ENCODE peak calls at places on chromosomes 11 and 22, in five cellular contexts. One of them, this sample, is unnamed.

GRCh38 chr22:38273135-38273761 is 438 bp upstream of the TMEM184B start:
- DNase-seq in ovary: no peak
- DNase-seq in SK-N-SH: no peak
- DNase-seq in K562: no peak
- DNase-seq in tibial nerve: no peak
- DNase-seq in this sample: no peak

GRCh38 chr22:43550024-43550620 is 138.3 kb downstream of the MPPED1 start:
- DNase-seq in ovary: no peak
- DNase-seq in tibial nerve: no peak
- DNase-seq in SK-N-SH: no peak
- DNase-seq in K562: no peak
- DNase-seq in this sample: no peak

GRCh38 chr22:32707971-32708370 is 93.5 kb upstream of the TIMP3 start:
- DNase-seq in K562: no peak
- DNase-seq in SK-N-SH: no peak
- DNase-seq in tibial nerve: no peak
- DNase-seq in ovary: no peak
- DNase-seq in this sample: no peak

GRCh38 chr11:102924851-102925380 is 30.6 kb downstream of the MMP13 start:
- DNase-seq in SK-N-SH: no peak
- DNase-seq in K562: no peak
- DNase-seq in tibial nerve: no peak
- DNase-seq in ovary: no peak
- DNase-seq in this sample: peak

GRCh38 chr11:72685560-72686480 is 11.6 kb upstream of the PDE2A start:
- DNase-seq in ovary: peak
- DNase-seq in K562: no peak
- DNase-seq in tibial nerve: no peak
- DNase-seq in SK-N-SH: peak
- DNase-seq in this sample: peak

GRCh38 chr11:67613960-67614715 is 7.4 kb downstream of the NDUFV1 start:
- DNase-seq in tibial nerve: no peak
- DNase-seq in SK-N-SH: peak
- DNase-seq in K562: peak
- DNase-seq in ovary: peak
- DNase-seq in this sample: peak

GRCh38 chr11:36713715-36714114 is 115.7 kb upstream of the RAG2 start:
- DNase-seq in K562: no peak
- DNase-seq in SK-N-SH: no peak
- DNase-seq in ovary: no peak
- DNase-seq in tibial nerve: no peak
- DNase-seq in this sample: peak

GRCh38 chr11:69636512-69636866 is 4.5 kb upstream of the CCND1 start:
- DNase-seq in tibial nerve: no peak
- DNase-seq in SK-N-SH: no peak
- DNase-seq in ovary: peak
- DNase-seq in K562: no peak
- DNase-seq in this sample: peak

GRCh38 chr22:38724176-38724575 is 18.4 kb downstream of the GTPBP1 start:
- DNase-seq in tibial nerve: no peak
- DNase-seq in K562: no peak
- DNase-seq in ovary: no peak
- DNase-seq in SK-N-SH: no peak
- DNase-seq in this sample: no peak

GRCh38 chr11:75474240-75474639 is 41.2 kb upstream of the KLHL35 start:
- DNase-seq in SK-N-SH: no peak
- DNase-seq in tibial nerve: no peak
- DNase-seq in K562: no peak
- DNase-seq in ovary: no peak
- DNase-seq in this sample: no peak

GRCh38 chr22:35521358-35522264 is 19.0 kb upstream of the RASD2 start:
- DNase-seq in tibial nerve: no peak
- DNase-seq in ovary: no peak
- DNase-seq in K562: peak
- DNase-seq in SK-N-SH: no peak
- DNase-seq in this sample: no peak

GRCh38 chr11:58028687-58029411 is 1.9 kb upstream of the OR6Q1 start:
- DNase-seq in tibial nerve: no peak
- DNase-seq in SK-N-SH: no peak
- DNase-seq in K562: no peak
- DNase-seq in ovary: no peak
- DNase-seq in this sample: no peak

GRCh38 chr11:134691474-134691873 is 279.4 kb upstream of the B3GAT1 start:
- DNase-seq in tibial nerve: no peak
- DNase-seq in SK-N-SH: no peak
- DNase-seq in K562: no peak
- DNase-seq in ovary: no peak
- DNase-seq in this sample: no peak

GRCh38 chr11:99632969-99633368 is 612.2 kb downstream of the CNTN5 start:
- DNase-seq in tibial nerve: no peak
- DNase-seq in SK-N-SH: no peak
- DNase-seq in ovary: no peak
- DNase-seq in K562: no peak
- DNase-seq in this sample: no peak

GRCh38 chr22:20403779-20404140 is 9.8 kb downstream of the ZNF74 start:
- DNase-seq in K562: peak
- DNase-seq in ovary: no peak
- DNase-seq in tibial nerve: no peak
- DNase-seq in SK-N-SH: no peak
- DNase-seq in this sample: no peak

GRCh38 chr22:21752276-21752675 is 16.7 kb upstream of the YPEL1 start:
- DNase-seq in tibial nerve: no peak
- DNase-seq in ovary: no peak
- DNase-seq in SK-N-SH: no peak
- DNase-seq in K562: no peak
- DNase-seq in this sample: no peak

GRCh38 chr22:38135133-38135706 is 24.7 kb upstream of the BAIAP2L2 start:
- DNase-seq in tibial nerve: no peak
- DNase-seq in K562: no peak
- DNase-seq in ovary: no peak
- DNase-seq in SK-N-SH: no peak
- DNase-seq in this sample: no peak

GRCh38 chr11:69674267-69674885 is 777 bp downstream of the LTO1 start:
- DNase-seq in K562: no peak
- DNase-seq in tibial nerve: no peak
- DNase-seq in ovary: peak
- DNase-seq in SK-N-SH: no peak
- DNase-seq in this sample: no peak

GRCh38 chr11:73854680-73855079 is 22.0 kb downstream of the COA4 start:
- DNase-seq in SK-N-SH: no peak
- DNase-seq in ovary: no peak
- DNase-seq in tibial nerve: no peak
- DNase-seq in K562: no peak
- DNase-seq in this sample: no peak

GRCh38 chr22:37747090-37747714 is 50.4 kb downstream of the TRIOBP start:
- DNase-seq in K562: peak
- DNase-seq in ovary: peak
- DNase-seq in tibial nerve: no peak
- DNase-seq in SK-N-SH: peak
- DNase-seq in this sample: no peak

GRCh38 chr11:58659910-58660570 is 37.6 kb downstream of the CNTF start:
- DNase-seq in SK-N-SH: no peak
- DNase-seq in K562: no peak
- DNase-seq in ovary: no peak
- DNase-seq in tibial nerve: no peak
- DNase-seq in this sample: no peak

GRCh38 chr11:67267188-67268035 is 1.1 kb downstream of the GRK2 start:
- DNase-seq in ovary: peak
- DNase-seq in SK-N-SH: peak
- DNase-seq in tibial nerve: no peak
- DNase-seq in K562: no peak
- DNase-seq in this sample: peak

GRCh38 chr11:92383430-92383829 is 158.8 kb downstream of the FAT3 start:
- DNase-seq in ovary: no peak
- DNase-seq in SK-N-SH: no peak
- DNase-seq in K562: no peak
- DNase-seq in tibial nerve: no peak
- DNase-seq in this sample: no peak

GRCh38 chr11:79610678-79611077 is 169.8 kb upstream of the TENM4 start:
- DNase-seq in ovary: no peak
- DNase-seq in tibial nerve: no peak
- DNase-seq in K562: no peak
- DNase-seq in SK-N-SH: no peak
- DNase-seq in this sample: no peak

GRCh38 chr11:67371549-67372231 is 1.7 kb downstream of the CLCF1 start:
- DNase-seq in K562: peak
- DNase-seq in tibial nerve: no peak
- DNase-seq in ovary: no peak
- DNase-seq in SK-N-SH: peak
- DNase-seq in this sample: no peak

GRCh38 chr22:19995611-19996339 is 20.8 kb downstream of the ARVCF start:
- DNase-seq in SK-N-SH: no peak
- DNase-seq in K562: no peak
- DNase-seq in ovary: no peak
- DNase-seq in tibial nerve: no peak
- DNase-seq in this sample: no peak

GRCh38 chr11:108886608-108887007 is 221.7 kb downstream of the DDX10 start:
- DNase-seq in tibial nerve: no peak
- DNase-seq in K562: no peak
- DNase-seq in SK-N-SH: no peak
- DNase-seq in ovary: no peak
- DNase-seq in this sample: no peak

GRCh38 chr11:64489831-64490441 is 101.1 kb upstream of the SLC22A12 start:
- DNase-seq in K562: peak
- DNase-seq in SK-N-SH: peak
- DNase-seq in tibial nerve: no peak
- DNase-seq in ovary: peak
- DNase-seq in this sample: peak

GRCh38 chr11:69542314-69543168 is 61.1 kb downstream of the LINC01488 start:
- DNase-seq in ovary: no peak
- DNase-seq in SK-N-SH: no peak
- DNase-seq in tibial nerve: no peak
- DNase-seq in K562: peak
- DNase-seq in this sample: no peak

GRCh38 chr22:22935546-22936157 is 48.0 kb downstream of the IGLL5 start:
- DNase-seq in ovary: no peak
- DNase-seq in tibial nerve: no peak
- DNase-seq in SK-N-SH: no peak
- DNase-seq in K562: peak
- DNase-seq in this sample: peak
- TF ChIP-seq CTCF in ovary: no peak
- TF ChIP-seq CTCF in tibial nerve: no peak
- TF ChIP-seq CTCF in SK-N-SH: no peak
- TF ChIP-seq CTCF in K562: no peak
- TF ChIP-seq CTCF in this sample: no peak

GRCh38 chr11:59669611-59670009 is 773 bp upstream of the PATL1 start:
- DNase-seq in K562: peak
- DNase-seq in ovary: peak
- DNase-seq in SK-N-SH: no peak
- DNase-seq in tibial nerve: no peak
- DNase-seq in this sample: peak

GRCh38 chr11:59667812-59668187 is 1.0 kb downstream of the PATL1 start:
- DNase-seq in K562: no peak
- DNase-seq in SK-N-SH: no peak
- DNase-seq in ovary: no peak
- DNase-seq in tibial nerve: no peak
- DNase-seq in this sample: no peak

GRCh38 chr11:59668188-59668949 is 468 bp downstream of the PATL1 start:
- DNase-seq in tibial nerve: peak
- DNase-seq in SK-N-SH: no peak
- DNase-seq in K562: peak
- DNase-seq in ovary: peak
- DNase-seq in this sample: peak

GRCh38 chr11:59668950-59669610 is at the start of gene PATL1:
- DNase-seq in ovary: peak
- DNase-seq in K562: peak
- DNase-seq in SK-N-SH: peak
- DNase-seq in tibial nerve: peak
- DNase-seq in this sample: peak

DNA sequence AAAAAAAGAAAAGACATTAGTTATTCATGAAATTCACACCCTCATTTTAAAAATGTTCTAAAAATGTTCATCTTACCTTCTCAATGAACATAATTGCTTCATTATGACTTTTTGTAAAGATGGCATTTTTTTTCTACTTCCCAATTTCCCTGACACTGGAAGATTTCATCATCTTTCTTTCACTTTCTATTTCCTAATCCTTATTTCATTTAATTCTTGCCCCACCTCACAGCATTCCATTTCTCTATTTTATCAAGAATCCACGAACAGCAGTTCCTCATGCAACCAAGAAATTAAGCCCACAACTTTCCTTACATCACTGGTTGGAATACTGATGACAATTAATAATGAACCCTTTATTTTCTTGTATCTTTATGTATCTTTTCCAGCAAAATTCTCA is 1.9 kb downstream of the PATL1 start:
- DNase-seq in SK-N-SH: no peak
- DNase-seq in tibial nerve: no peak
- DNase-seq in K562: no peak
- DNase-seq in ovary: no peak
- DNase-seq in this sample: no peak
- H3K4me3 ChIP-seq in SK-N-SH: peak
- H3K4me3 ChIP-seq in tibial nerve: no peak
- H3K4me3 ChIP-seq in K562: no peak
- H3K4me3 ChIP-seq in ovary: no peak
- H3K4me3 ChIP-seq in this sample: no peak

GRCh38 chr11:107564877-107565218 is 687 bp downstream of the ALKBH8 start:
- DNase-seq in ovary: no peak
- DNase-seq in tibial nerve: no peak
- DNase-seq in K562: no peak
- DNase-seq in SK-N-SH: no peak
- DNase-seq in this sample: no peak

GRCh38 chr11:107567739-107568335 is 2.3 kb upstream of the ALKBH8 start:
- DNase-seq in SK-N-SH: peak
- DNase-seq in ovary: no peak
- DNase-seq in K562: no peak
- DNase-seq in tibial nerve: no peak
- DNase-seq in this sample: no peak

GRCh38 chr11:107563702-107564101 is 1.8 kb downstream of the ALKBH8 start:
- DNase-seq in K562: peak
- DNase-seq in SK-N-SH: peak
- DNase-seq in tibial nerve: no peak
- DNase-seq in ovary: no peak
- DNase-seq in this sample: peak

GRCh38 chr11:107566569-107566968 is 1.0 kb upstream of the ALKBH8 start:
- DNase-seq in ovary: no peak
- DNase-seq in K562: no peak
- DNase-seq in SK-N-SH: no peak
- DNase-seq in tibial nerve: no peak
- DNase-seq in this sample: no peak

GRCh38 chr11:107565219-107565937 is at the start of gene ALKBH8:
- DNase-seq in tibial nerve: peak
- DNase-seq in K562: peak
- DNase-seq in SK-N-SH: peak
- DNase-seq in ovary: peak
- DNase-seq in this sample: peak
- TF ChIP-seq EP300 in tibial nerve: peak
- TF ChIP-seq EP300 in K562: no peak
- TF ChIP-seq EP300 in SK-N-SH: no peak
- TF ChIP-seq EP300 in ovary: no peak
- TF ChIP-seq EP300 in this sample: no peak

DNA sequence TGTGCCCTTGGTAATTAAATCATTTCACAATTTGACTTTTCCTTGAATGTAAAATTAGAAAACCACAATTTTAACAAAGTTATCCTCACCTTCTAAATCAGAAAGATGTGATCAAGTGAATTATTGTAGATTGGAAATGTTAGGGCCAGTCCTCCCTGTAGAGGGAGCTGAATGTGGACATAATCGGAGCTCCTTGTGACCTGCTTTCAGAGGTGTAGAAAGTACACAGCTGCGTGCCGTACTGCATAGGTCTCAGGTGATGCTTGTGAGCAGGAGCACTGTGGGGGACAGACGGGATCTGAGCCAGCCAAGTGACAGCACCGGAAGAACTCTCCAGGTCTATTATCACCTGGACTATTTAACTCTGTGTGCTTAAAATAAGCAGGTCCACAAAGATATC is 338.0 kb downstream of the AASDHPPT start:
- DNase-seq in ovary: no peak
- DNase-seq in K562: no peak
- DNase-seq in tibial nerve: no peak
- DNase-seq in SK-N-SH: no peak
- DNase-seq in this sample: no peak
- TF ChIP-seq CTCF in ovary: no peak
- TF ChIP-seq CTCF in K562: no peak
- TF ChIP-seq CTCF in tibial nerve: no peak
- TF ChIP-seq CTCF in SK-N-SH: peak
- TF ChIP-seq CTCF in this sample: no peak